ENCODE peak calls at places on chromosomes 5 and 9, in six cellular contexts. H, L, M, T, S and Q are unnamed samples.

GRCh38 chr5:61139094-61139873 is 23.0 kb downstream of the SMIM15 start:
- DNase-seq in H (no peak), L (no peak), M (no peak), T (no peak), S (peak), Q (no peak)

GRCh38 chr9:110446171-110446570 is 108.5 kb upstream of the TXNDC8 start:
- DNase-seq in H (no peak), L (no peak), M (no peak), T (no peak), S (no peak), Q (no peak)

GRCh38 chr9:113501129-113501686 is 37.7 kb downstream of the RGS3 start:
- DNase-seq in H (no peak), L (no peak), M (no peak), T (no peak), S (no peak), Q (peak)

GRCh38 chr5:179340465-179340864 is 4.8 kb downstream of the ADAMTS2 start:
- DNase-seq in H (no peak), L (no peak), M (no peak), T (no peak), S (no peak), Q (no peak)

GRCh38 chr5:158814521-158814920 is 285.2 kb downstream of the EBF1 start:
- DNase-seq in H (no peak), L (no peak), M (no peak), T (no peak), S (no peak), Q (no peak)

GRCh38 chr9:83013867-83014605 is 48.9 kb downstream of the RASEF start:
- DNase-seq in H (no peak), L (no peak), M (no peak), T (no peak), S (peak), Q (no peak)

GRCh38 chr5:145925803-145926202 is 10.6 kb upstream of the SH3RF2 start:
- DNase-seq in H (no peak), L (no peak), M (no peak), T (no peak), S (no peak), Q (no peak)

GRCh38 chr5:62681117-62681850 is 102.7 kb downstream of the LRRC70 start:
- DNase-seq in H (no peak), L (no peak), M (no peak), T (no peak), S (no peak), Q (no peak)

GRCh38 chr9:126857261-126857960 is 3.0 kb upstream of the ZBTB34 start:
- DNase-seq in H (no peak), L (no peak), M (peak), T (no peak), S (no peak), Q (no peak)

GRCh38 chr5:86500947-86501346 is 116.8 kb upstream of the COX7C start:
- DNase-seq in H (no peak), L (no peak), M (no peak), T (no peak), S (no peak), Q (no peak)

GRCh38 chr9:134976403-134976802 is 58.7 kb upstream of the FCN1 start:
- DNase-seq in H (no peak), L (no peak), M (no peak), T (no peak), S (no peak), Q (no peak)

GRCh38 chr5:55694152-55694830 is 17.8 kb downstream of the SLC38A9 start:
- DNase-seq in H (no peak), L (no peak), M (no peak), T (no peak), S (no peak), Q (no peak)

GRCh38 chr5:6503342-6503741 is 54.7 kb downstream of the UBE2QL1 start:
- DNase-seq in H (no peak), L (no peak), M (no peak), T (no peak), S (no peak), Q (no peak)

GRCh38 chr5:118405650-118406061 is 582.7 kb downstream of the DTWD2 start:
- DNase-seq in H (no peak), L (no peak), M (no peak), T (no peak), S (peak), Q (no peak)

GRCh38 chr5:156475831-156476551 is 149.0 kb downstream of the SGCD start:
- DNase-seq in H (no peak), L (no peak), M (no peak), T (peak), S (peak), Q (no peak)

GRCh38 chr5:181069767-181070491 is 29.9 kb downstream of the BTNL9 start:
- DNase-seq in H (no peak), L (no peak), M (no peak), T (peak), S (no peak), Q (no peak)

GRCh38 chr9:111897831-111898144 is 1.2 kb downstream of the UGCG start:
- DNase-seq in H (no peak), L (no peak), M (no peak), T (no peak), S (no peak), Q (no peak)

GRCh38 chr5:137856201-137856600 is 11.5 kb upstream of the MYOT start:
- DNase-seq in H (no peak), L (no peak), M (no peak), T (no peak), S (no peak), Q (no peak)